ENCODE peak calls at places on chromosomes 6 and 20, in nine cellular contexts. M, V, B, Q, O, T, E, I and A are unnamed samples.

GRCh38 chr6:166722779-166723178 is 95.7 kb upstream of the RPS6KA2 start:
- DNase-seq in M (no peak), V (no peak), B (no peak), Q (no peak), O (no peak), T (no peak), E (no peak), I (no peak), A (no peak)

GRCh38 chr6:97102152-97102790 is 177.7 kb downstream of the KLHL32 start:
- DNase-seq in M (no peak), V (no peak), B (no peak), Q (no peak), O (no peak), T (no peak), E (no peak), I (no peak), A (no peak)

GRCh38 chr6:117494283-117494682 is 11.8 kb downstream of the DCBLD1 start:
- DNase-seq in M (no peak), V (no peak), B (no peak), Q (no peak), O (no peak), T (no peak), E (no peak), I (no peak), A (no peak)

GRCh38 chr20:61800359-61801064 is 265.2 kb downstream of the TAF4 start:
- DNase-seq in M (no peak), V (peak; percentile 47), B (no peak), Q (no peak), O (no peak), T (peak; percentile 37), E (no peak), I (no peak), A (no peak)

GRCh38 chr6:1858865-1859264 is 249.2 kb downstream of the FOXC1 start:
- DNase-seq in M (no peak), V (no peak), B (no peak), Q (no peak), O (no peak), T (no peak), E (no peak), I (no peak), A (no peak)

GRCh38 chr6:105744815-105745214 is 341.3 kb upstream of the PRDM1 start:
- DNase-seq in M (no peak), V (no peak), B (no peak), Q (no peak), O (no peak), T (no peak), E (no peak), I (no peak), A (no peak)

GRCh38 chr6:108655840-108656650 is 95.3 kb downstream of the FOXO3 start:
- DNase-seq in M (no peak), V (no peak), B (no peak), Q (no peak), O (peak; percentile 66), T (no peak), E (no peak), I (no peak), A (no peak)

GRCh38 chr6:167747645-167748044 is 79.1 kb upstream of the AFDN start:
- DNase-seq in M (no peak), V (no peak), B (no peak), Q (no peak), O (no peak), T (no peak), E (no peak), I (no peak), A (no peak)

GRCh38 chr6:129701721-129702455 is 8.1 kb downstream of the ARHGAP18 start:
- DNase-seq in M (no peak), V (no peak), B (no peak), Q (no peak), O (no peak), T (no peak), E (no peak), I (no peak), A (no peak)

GRCh38 chr6:71246596-71246995 is 42.0 kb upstream of the OGFRL1 start:
- DNase-seq in M (no peak), V (no peak), B (no peak), Q (no peak), O (no peak), T (no peak), E (no peak), I (no peak), A (no peak)

GRCh38 chr6:166707045-166707444 is 80.0 kb upstream of the RPS6KA2 start:
- DNase-seq in M (no peak), V (peak; percentile 76), B (no peak), Q (peak; percentile 65), O (no peak), T (peak; percentile 81), E (no peak), I (no peak), A (peak; percentile 57)

GRCh38 chr6:156731436-156731835 is 45.7 kb upstream of the ARID1B start:
- DNase-seq in M (no peak), V (no peak), B (no peak), Q (no peak), O (no peak), T (no peak), E (no peak), I (peak; percentile 67), A (no peak)

GRCh38 chr20:14950633-14951032 is 613.2 kb upstream of the FLRT3 start:
- DNase-seq in M (no peak), V (no peak), B (no peak), Q (no peak), O (peak; percentile 34), T (no peak), E (no peak), I (no peak), A (no peak)

GRCh38 chr20:14951105-14951504 is 613.7 kb upstream of the FLRT3 start:
- DNase-seq in M (no peak), V (no peak), B (no peak), Q (no peak), O (no peak), T (no peak), E (no peak), I (peak; percentile 36), A (no peak)

GRCh38 chr20:14948416-14948815 is 611.0 kb upstream of the FLRT3 start:
- DNase-seq in M (no peak), V (no peak), B (no peak), Q (peak; percentile 89), O (no peak), T (no peak), E (no peak), I (no peak), A (no peak)

GRCh38 chr20:14951707-14952106 is 614.3 kb upstream of the FLRT3 start:
- DNase-seq in M (no peak), V (no peak), B (no peak), Q (peak; percentile 75), O (peak; percentile 51), T (no peak), E (no peak), I (peak; percentile 46), A (no peak)

GRCh38 chr20:14947536-14947935 is 610.1 kb upstream of the FLRT3 start:
- DNase-seq in M (no peak), V (no peak), B (no peak), Q (peak; percentile 79), O (no peak), T (no peak), E (no peak), I (no peak), A (no peak)
- H3K27ac ChIP-seq in M (no peak overlapping the region), V (no peak overlapping the region), B (no peak overlapping the region), Q (peak overlapping the region; percentile 79), O (peak overlapping the region; percentile 46), T (no peak overlapping the region), E (no peak overlapping the region), I (no peak overlapping the region), A (no peak overlapping the region)

GRCh38 chr20:58144071-58144470 is 84.4 kb downstream of the ANKRD60 start:
- DNase-seq in M (no peak), V (no peak), B (no peak), Q (no peak), O (no peak), T (no peak), E (peak; percentile 22), I (no peak), A (no peak)
- H3K27me3 ChIP-seq in M (no peaks in the 10 kb centered on the region), V (no peaks in the 10 kb centered on the region), B (no peaks in the 10 kb centered on the region), Q (no peaks in the 10 kb centered on the region), O (no peaks in the 10 kb centered on the region), T (peaks cover 18% of the 10 kb centered on the region), E (no peaks in the 10 kb centered on the region), I (no peaks in the 10 kb centered on the region), A (no peaks in the 10 kb centered on the region)

DNA sequence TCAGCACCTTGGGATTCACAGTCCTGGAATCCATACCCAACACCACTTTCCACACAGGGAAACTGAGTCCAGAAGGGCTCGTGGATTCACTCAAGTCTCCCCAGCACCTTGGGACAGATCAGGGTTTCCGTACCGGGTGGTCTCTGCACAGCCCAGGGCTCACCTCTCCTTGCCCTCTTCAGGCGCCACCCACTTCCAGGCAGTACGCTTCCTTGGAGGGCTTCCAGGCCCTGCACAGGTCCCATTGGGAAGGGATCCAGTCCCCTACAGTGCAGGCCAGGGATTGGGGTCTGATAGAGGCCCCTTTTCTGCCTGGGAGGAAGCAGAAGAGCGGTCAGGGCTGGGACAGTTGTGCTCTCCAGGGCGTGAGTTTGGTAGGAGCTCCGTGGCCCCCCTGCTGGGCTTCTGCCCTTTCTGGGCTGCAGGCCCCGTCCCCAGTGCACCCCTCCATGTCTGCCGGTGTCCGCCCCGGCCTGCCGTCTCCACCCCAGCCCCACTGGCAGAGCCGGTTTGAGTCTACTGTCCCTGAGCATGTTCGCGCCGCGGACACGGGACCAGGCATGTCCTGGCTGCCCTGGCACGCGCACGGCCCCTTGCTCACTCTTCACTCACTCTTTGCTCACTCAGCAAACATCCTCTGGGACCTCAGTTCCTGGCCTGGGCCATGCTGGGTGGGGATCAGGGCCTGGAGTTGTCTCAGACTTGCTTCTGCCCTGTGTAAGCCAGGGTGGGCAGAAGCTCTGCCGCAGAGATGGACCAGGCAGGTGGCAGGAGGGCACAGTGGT is 12.6 kb downstream of the SRC start:
- DNase-seq in M (no peak), V (peak; percentile 69), B (no peak), Q (no peak), O (no peak), T (no peak), E (no peak), I (peak; percentile 91), A (no peak)
- H3K4me1 ChIP-seq in M (no peaks in the 10 kb centered on the region), V (no peaks in the 10 kb centered on the region), B (no peaks in the 10 kb centered on the region), Q (no peaks in the 10 kb centered on the region), O (no peaks in the 10 kb centered on the region), T (peaks cover 38% of the 10 kb centered on the region), E (no peaks in the 10 kb centered on the region), I (peaks cover 48% of the 10 kb centered on the region), A (peaks cover 6% of the 10 kb centered on the region)

GRCh38 chr20:47310729-47311128 is 45.8 kb downstream of the ZMYND8 start:
- DNase-seq in M (no peak), V (no peak), B (no peak), Q (no peak), O (no peak), T (no peak), E (no peak), I (no peak), A (no peak)

GRCh38 chr20:47311211-47311610 is 45.3 kb downstream of the ZMYND8 start:
- DNase-seq in M (no peak), V (no peak), B (no peak), Q (no peak), O (no peak), T (no peak), E (no peak), I (no peak), A (no peak)

GRCh38 chr20:47311967-47312681 is 44.4 kb downstream of the ZMYND8 start:
- DNase-seq in M (no peak), V (no peak), B (no peak), Q (no peak), O (no peak), T (no peak), E (no peak), I (no peak), A (no peak)

GRCh38 chr20:47306755-47307370 is 49.6 kb downstream of the ZMYND8 start:
- DNase-seq in M (no peak), V (no peak), B (no peak), Q (no peak), O (no peak), T (no peak), E (no peak), I (peak; percentile 46), A (no peak)

GRCh38 chr20:47309806-47310426 is 46.6 kb downstream of the ZMYND8 start:
- DNase-seq in M (no peak), V (no peak), B (no peak), Q (no peak), O (no peak), T (no peak), E (no peak), I (no peak), A (no peak)
- H3K27ac ChIP-seq in M (no peak overlapping the region), V (peak overlapping the region; percentile 50), B (no peak overlapping the region), Q (no peak overlapping the region), O (no peak overlapping the region), T (peak overlapping the region; percentile 51), E (no peak overlapping the region), I (peak overlapping the region; percentile 9), A (no peak overlapping the region)